ENCODE peak calls at places on chromosomes 1 and 21, in six cellular contexts. F, U, V, E, M and L are unnamed samples.

GRCh38 chr1:69671363-69672010 is 103.8 kb downstream of the LRRC7 start:
- DNase-seq in V (peak), F (no peak), E (no peak), M (no peak), U (no peak), L (no peak)

GRCh38 chr1:14263207-14263606 is 335.3 kb upstream of the KAZN start:
- DNase-seq in M (no peak), E (no peak), F (no peak), U (no peak), V (no peak), L (no peak)

GRCh38 chr1:3440711-3441389 is 13.6 kb upstream of the ARHGEF16 start:
- DNase-seq in M (no peak), E (no peak), U (no peak), F (no peak), V (no peak), L (no peak)

GRCh38 chr1:29202053-29202452 is 20.4 kb upstream of the SRSF4 start:
- DNase-seq in V (no peak), M (no peak), F (no peak), E (no peak), U (no peak), L (no peak)

GRCh38 chr1:119294728-119295127 is 73.9 kb upstream of the HAO2 start:
- DNase-seq in V (no peak), M (no peak), U (no peak), F (no peak), E (no peak), L (no peak)

GRCh38 chr1:230026572-230026971 is 40.5 kb upstream of the GALNT2 start:
- DNase-seq in V (no peak), F (no peak), E (no peak), M (no peak), U (peak), L (no peak)

GRCh38 chr1:204151562-204152309 is at the start of gene ETNK2:
- DNase-seq in U (peak), F (peak), M (no peak), V (peak), E (peak), L (no peak)

GRCh38 chr21:44583800-44584147 is 3.4 kb upstream of the KRTAP10-5 start:
- DNase-seq in V (no peak), U (no peak), E (no peak), M (no peak), F (no peak), L (no peak)

GRCh38 chr1:64112281-64112680 is 91.1 kb upstream of the UBE2U start:
- DNase-seq in M (peak), F (no peak), V (peak), E (no peak), U (no peak), L (peak)

GRCh38 chr1:208009303-208009702 is 98.4 kb upstream of the CD34 start:
- DNase-seq in F (no peak), U (no peak), E (no peak), V (no peak), M (no peak), L (no peak)

GRCh38 chr1:92516574-92516973 is 29.8 kb upstream of the GFI1 start:
- DNase-seq in E (no peak), U (no peak), M (no peak), V (no peak), F (no peak), L (no peak)

GRCh38 chr1:109267743-109268300 is 15.1 kb downstream of the PSRC1 start:
- DNase-seq in E (no peak), U (no peak), V (no peak), M (no peak), F (peak), L (no peak)

GRCh38 chr1:35708179-35708891 is 10.3 kb downstream of the C1orf216 start:
- DNase-seq in V (no peak), M (no peak), F (no peak), E (no peak), U (no peak), L (no peak)

GRCh38 chr1:22420456-22421053 is 31.1 kb upstream of the ZBTB40 start:
- DNase-seq in M (peak), E (peak), U (peak), F (peak), V (peak), L (peak)

GRCh38 chr1:184567648-184568047 is 180.8 kb downstream of the C1orf21 start:
- DNase-seq in F (no peak), E (no peak), M (peak), V (peak), U (no peak), L (peak)

GRCh38 chr1:214824758-214825157 is 221.8 kb downstream of the CENPF start:
- DNase-seq in F (no peak), V (no peak), M (peak), E (no peak), U (no peak), L (no peak)

GRCh38 chr1:16066245-16066644 is 7.2 kb downstream of the FAM131C start:
- DNase-seq in F (no peak), E (no peak), M (no peak), U (no peak), V (no peak), L (no peak)

GRCh38 chr1:32702599-32703478 is at the start of gene SYNC:
- DNase-seq in M (peak), V (peak), F (peak), U (peak), E (peak), L (peak)

GRCh38 chr1:5949074-5949760 is 43.0 kb downstream of the NPHP4 start:
- DNase-seq in E (no peak), M (no peak), F (no peak), V (no peak), U (no peak), L (no peak)

GRCh38 chr1:238648756-238649155 is 737.6 kb upstream of the CHRM3 start:
- DNase-seq in V (peak), U (no peak), F (no peak), M (no peak), E (no peak), L (no peak)

GRCh38 chr1:17574502-17574901 is 35.0 kb downstream of the ARHGEF10L start:
- DNase-seq in V (no peak), M (no peak), U (no peak), F (no peak), E (no peak), L (no peak)

GRCh38 chr21:46081862-46082637 is 15.9 kb upstream of the COL6A2 start:
- DNase-seq in E (no peak), F (peak), M (no peak), V (no peak), U (no peak), L (no peak)

GRCh38 chr1:10514490-10515235 is 39.9 kb downstream of the PEX14 start:
- DNase-seq in E (no peak), V (peak), F (no peak), U (no peak), M (peak), L (peak)

GRCh38 chr1:222754386-222755139 is 17.6 kb downstream of the FAM177B start:
- DNase-seq in V (peak), M (peak), U (peak), F (peak), E (no peak), L (peak)

GRCh38 chr1:172132836-172133235 is 287.6 kb upstream of the C1orf105 start:
- DNase-seq in M (no peak), U (no peak), E (no peak), V (no peak), F (no peak), L (no peak)

GRCh38 chr1:27152829-27153548 is 1.9 kb downstream of the SLC9A1 start:
- DNase-seq in E (no peak), F (no peak), M (peak), U (no peak), V (no peak), L (no peak)

GRCh38 chr1:187787696-187788095 is 958.9 kb downstream of the PLA2G4A start:
- DNase-seq in U (no peak), M (no peak), V (no peak), F (no peak), E (no peak), L (no peak)

GRCh38 chr21:14754682-14755081 is 208.6 kb upstream of the SAMSN1 start:
- DNase-seq in E (no peak), U (no peak), F (no peak), V (no peak), M (no peak), L (no peak)

GRCh38 chr1:62906428-62906886 is 122.5 kb downstream of the ATG4C start:
- DNase-seq in M (peak), F (no peak), E (no peak), V (peak), U (no peak), L (peak)
- TF ChIP-seq CTCF in M (peak), F (no peak), E (peak), V (peak), U (no peak), L (peak)

GRCh38 chr1:156154317-156154749 is 948 bp downstream of the SEMA4A start:
- DNase-seq in M (no peak), V (no peak), F (peak), E (no peak), U (no peak), L (no peak)
- TF ChIP-seq CTCF in M (no peak), V (no peak), F (no peak), E (no peak), U (no peak), L (no peak)

GRCh38 chr1:226064168-226064815 is 1.8 kb downstream of the H3-3A start:
- DNase-seq in M (peak), V (peak), U (peak), E (no peak), F (no peak), L (peak)
- TF ChIP-seq CTCF in M (peak), V (peak), U (peak), E (peak), F (peak), L (peak)

DNA sequence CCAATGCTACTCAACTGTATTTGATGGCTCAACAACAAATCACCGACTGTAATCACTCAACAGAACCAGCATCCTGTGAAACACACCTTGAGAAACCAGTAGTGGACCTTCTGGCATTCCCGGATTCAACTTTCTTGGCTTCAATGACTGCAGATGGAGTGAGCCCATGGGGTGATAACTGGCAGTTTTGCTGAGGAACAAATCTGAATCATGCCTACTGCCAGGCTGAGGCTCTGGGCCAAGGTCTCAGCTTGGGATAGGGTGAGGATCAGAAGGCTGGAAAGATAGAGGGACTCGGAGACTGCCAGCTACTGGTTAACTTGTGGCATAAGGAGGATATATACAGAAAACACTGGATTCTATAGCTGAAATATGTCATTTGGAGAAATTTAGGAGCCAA is 63.5 kb upstream of the DIRAS3 start:
- DNase-seq in U (no peak), V (no peak), F (no peak), E (no peak), M (no peak), L (no peak)
- TF ChIP-seq CTCF in U (no peak), V (no peak), F (no peak), E (no peak), M (no peak), L (no peak)

GRCh38 chr1:115040501-115040900 is 10.9 kb downstream of the TSHB start:
- DNase-seq in M (no peak), F (no peak), U (no peak), V (no peak), E (no peak), L (no peak)
- TF ChIP-seq CTCF in M (no peak), F (no peak), U (no peak), V (no peak), E (no peak), L (peak)